ENCODE peak calls at places on chromosomes 12 and 14, in six cellular contexts. E is A549, Q is HepG2, R is IMR-90, O is GM12878, I is K562. B is an unnamed sample.

GRCh38 chr12:75759842-75760260 is 248.4 kb upstream of the KRR1 start:
- DNase-seq in E (peak), Q (no peak), R (peak), O (no peak), I (no peak), B (no peak)

GRCh38 chr14:93543766-93544165 is 113.0 kb downstream of the UNC79 start:
- DNase-seq in E (peak), Q (peak), R (peak), O (no peak), I (no peak), B (peak)

GRCh38 chr14:26775765-26776577 is 178.1 kb upstream of the NOVA1 start:
- DNase-seq in E (peak), Q (no peak), R (peak), O (no peak), I (no peak), B (no peak)

GRCh38 chr14:22814945-22815713 is at the start of gene SLC7A7:
- DNase-seq in E (peak), Q (no peak), R (no peak), O (no peak), I (no peak), B (no peak)

GRCh38 chr12:82896979-82897378 is 210.3 kb downstream of the TMTC2 start:
- DNase-seq in E (peak), Q (no peak), R (peak), O (no peak), I (no peak), B (no peak)

GRCh38 chr12:90216815-90217214 is 508.2 kb upstream of the ATP2B1 start:
- DNase-seq in E (no peak), Q (no peak), R (no peak), O (no peak), I (no peak), B (no peak)

GRCh38 chr12:30874455-30875313 is 51.9 kb upstream of the TSPAN11 start:
- DNase-seq in E (no peak), Q (no peak), R (no peak), O (no peak), I (no peak), B (peak)

GRCh38 chr14:54258382-54258781 is 138.4 kb upstream of the CDKN3 start:
- DNase-seq in E (no peak), Q (peak), R (no peak), O (no peak), I (no peak), B (no peak)

GRCh38 chr14:102931580-102932285 is 9.3 kb downstream of the AMN start:
- DNase-seq in E (no peak), Q (no peak), R (no peak), O (no peak), I (no peak), B (no peak)

GRCh38 chr14:22994762-22995275 is 12.5 kb upstream of the AJUBA start:
- DNase-seq in E (peak), Q (peak), R (peak), O (no peak), I (peak), B (peak)

GRCh38 chr14:101810897-101811620 is 49.5 kb downstream of the PPP2R5C start:
- DNase-seq in E (no peak), Q (no peak), R (peak), O (no peak), I (no peak), B (no peak)

GRCh38 chr12:4370265-4370664 is 9.2 kb downstream of the FGF23 start:
- DNase-seq in E (no peak), Q (no peak), R (no peak), O (no peak), I (no peak), B (no peak)

GRCh38 chr14:89521988-89522387 is 105.0 kb upstream of the FOXN3 start:
- DNase-seq in E (no peak), Q (no peak), R (no peak), O (no peak), I (no peak), B (no peak)

GRCh38 chr14:103165323-103165722 is 42.1 kb downstream of the TNFAIP2 start:
- DNase-seq in E (no peak), Q (no peak), R (no peak), O (no peak), I (no peak), B (no peak)

GRCh38 chr12:55931780-55932545 is 1.0 kb downstream of the DGKA start:
- DNase-seq in E (no peak), Q (no peak), R (peak), O (no peak), I (peak), B (peak)

GRCh38 chr12:115691123-115691522 is 586.4 kb downstream of the MED13L start:
- DNase-seq in E (no peak), Q (no peak), R (no peak), O (no peak), I (no peak), B (no peak)

GRCh38 chr12:106387847-106388246 is 30.3 kb downstream of the POLR3B start:
- DNase-seq in E (no peak), Q (no peak), R (no peak), O (no peak), I (no peak), B (no peak)

GRCh38 chr12:121628037-121628436 is 1.7 kb downstream of the ORAI1 start:
- DNase-seq in E (no peak), Q (no peak), R (no peak), O (no peak), I (peak), B (no peak)

GRCh38 chr12:54306925-54307731 is 6.3 kb upstream of the NFE2 start:
- DNase-seq in E (peak), Q (peak), R (no peak), O (no peak), I (peak), B (no peak)

GRCh38 chr14:52413729-52414453 is 99.8 kb downstream of the PTGER2 start:
- DNase-seq in E (no peak), Q (no peak), R (peak), O (no peak), I (no peak), B (no peak)

GRCh38 chr14:56216631-56217379 is 98.6 kb downstream of the PELI2 start:
- DNase-seq in E (no peak), Q (no peak), R (peak), O (no peak), I (peak), B (no peak)

GRCh38 chr12:50174971-50175715 is 8.0 kb upstream of the CERS5 start:
- DNase-seq in E (peak), Q (peak), R (peak), O (no peak), I (peak), B (peak)
- TF ChIP-seq BHLHE40 in E (no peak), Q (no peak), R (no peak), O (no peak), I (no peak), B (no peak)

DNA sequence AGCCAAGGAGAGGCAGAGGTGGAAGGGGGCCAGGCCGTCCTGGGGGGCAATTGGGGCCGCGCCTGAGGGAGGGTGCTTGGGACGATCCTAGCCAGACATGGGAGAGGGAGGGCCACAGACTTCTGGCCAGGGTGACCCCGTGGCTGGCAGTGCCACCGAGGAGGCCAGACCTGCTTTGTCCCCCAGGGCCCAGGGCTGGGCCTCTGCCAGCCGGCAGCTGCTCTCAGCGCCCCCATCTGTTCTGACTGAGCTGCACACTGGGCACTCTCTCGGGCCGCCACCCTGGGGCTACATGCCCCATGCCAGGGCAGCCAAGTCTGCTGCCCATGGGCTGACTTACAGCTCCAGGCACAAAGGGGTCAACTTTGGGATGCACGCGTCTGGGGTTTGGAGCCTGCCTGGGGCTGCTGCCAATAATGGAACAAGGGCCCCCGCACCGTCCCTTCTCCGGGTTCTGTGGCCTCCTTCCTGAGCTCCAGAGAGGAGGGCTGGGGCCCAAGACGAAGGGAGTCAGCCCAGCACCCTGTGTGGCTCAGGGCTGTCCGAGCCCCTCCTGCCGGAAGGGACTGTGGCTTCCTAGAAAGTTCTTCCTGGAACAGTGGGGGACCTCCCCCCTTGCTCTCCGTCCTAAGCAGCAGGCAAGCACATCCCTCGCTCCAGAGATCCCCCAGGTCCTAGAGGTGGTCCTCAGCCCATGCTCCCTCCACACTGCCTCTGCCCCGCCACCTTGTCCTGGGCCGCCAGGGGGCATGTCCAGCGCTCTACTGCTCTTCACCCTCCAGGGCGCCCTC is 1.1 kb downstream of the ADSS1 start:
- DNase-seq in E (peak), Q (peak), R (no peak), O (no peak), I (peak), B (no peak)
- TF ChIP-seq BHLHE40 in E (no peak), Q (no peak), R (no peak), O (no peak), I (no peak), B (no peak)

GRCh38 chr14:76773956-76774355 is 12.7 kb downstream of the VASH1 start:
- DNase-seq in E (no peak), Q (no peak), R (no peak), O (no peak), I (no peak), B (no peak)
- TF ChIP-seq BHLHE40 in E (no peak), Q (no peak), R (no peak), O (no peak), I (no peak), B (no peak)

GRCh38 chr12:51549637-51550036 is 41.4 kb upstream of the SCN8A start:
- DNase-seq in E (no peak), Q (no peak), R (peak), O (no peak), I (no peak), B (no peak)
- TF ChIP-seq BHLHE40 in E (no peak), Q (no peak), R (no peak), O (no peak), I (no peak), B (no peak)

DNA sequence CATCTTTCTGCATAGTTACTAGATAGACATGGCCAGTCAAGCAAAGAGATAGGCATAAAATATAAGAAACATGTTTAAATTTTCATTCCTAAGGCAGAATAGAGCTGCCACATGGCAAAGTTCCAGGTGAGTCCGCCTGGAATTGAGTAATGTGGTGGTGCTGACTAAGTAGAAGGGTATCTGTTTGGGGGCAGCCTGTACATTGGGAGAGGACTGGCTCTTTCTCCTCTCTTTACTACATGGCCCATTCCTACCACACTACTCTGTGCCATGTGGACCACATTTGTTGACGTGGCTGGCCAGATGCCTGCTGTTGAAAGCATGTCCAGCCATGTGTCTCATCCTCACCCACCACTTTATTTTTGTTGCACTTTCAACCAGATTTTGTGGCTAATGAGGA is 354.0 kb downstream of the ETNK1 start:
- DNase-seq in E (no peak), Q (no peak), R (peak), O (no peak), I (no peak), B (no peak)
- TF ChIP-seq BHLHE40 in E (no peak), Q (no peak), R (no peak), O (no peak), I (no peak), B (no peak)

B was measured in HEK293T.